ENCODE peak calls at places on chromosomes 3 and 15, in five cellular contexts. T is esophagus muscularis mucosa, Z is breast epithelium, U is prostate gland, B is HL-60. D is an unnamed sample.

GRCh38 chr3:124763644-124764358 is 33.5 kb downstream of the UMPS start:
- DNase-seq in Z (no peak), B (no peak), T (no peak), U (no peak), D (no peak)

GRCh38 chr15:68524753-68525584 is 53.8 kb upstream of the CORO2B start:
- DNase-seq in B (no peak), T (no peak), U (no peak), Z (no peak), D (no peak)

GRCh38 chr3:157464283-157464682 is 27.6 kb downstream of the PTX3 start:
- DNase-seq in Z (no peak), B (no peak), U (no peak), T (no peak), D (no peak)

GRCh38 chr3:191499307-191500125 is 38.6 kb downstream of the PYDC2 start:
- DNase-seq in B (no peak), T (no peak), U (peak; percentile 21), Z (no peak), D (no peak)

GRCh38 chr3:123272547-123272946 is 70.8 kb downstream of the SEC22A start:
- DNase-seq in U (no peak), B (no peak), T (no peak), Z (no peak), D (no peak)

GRCh38 chr3:45943207-45943846 is at the start of gene CXCR6:
- DNase-seq in T (no peak), Z (no peak), U (no peak), B (no peak), D (no peak)

GRCh38 chr15:100972975-100973350 is 53.8 kb downstream of the LRRK1 start:
- DNase-seq in Z (no peak), B (no peak), U (no peak), T (no peak), D (no peak)

GRCh38 chr3:128549283-128550112 is 56.5 kb upstream of the GATA2 start:
- DNase-seq in T (peak; percentile 53), Z (no peak), U (no peak), B (no peak), D (no peak)

GRCh38 chr3:158091526-158091925 is 14.7 kb downstream of the SHOX2 start:
- DNase-seq in B (no peak), Z (no peak), T (no peak), U (no peak), D (no peak)

GRCh38 chr3:192869131-192870027 is 48.3 kb downstream of the MB21D2 start:
- DNase-seq in B (no peak), U (no peak), Z (no peak), T (no peak), D (no peak)

GRCh38 chr3:148092624-148093194 is 605.0 kb upstream of the AGTR1 start:
- DNase-seq in T (no peak), U (no peak), B (no peak), Z (no peak), D (no peak)

GRCh38 chr15:67472957-67473356 is 48.0 kb upstream of the C15orf61 start:
- DNase-seq in Z (no peak), U (no peak), B (no peak), T (no peak), D (no peak)

GRCh38 chr15:68204776-68205557 is at the start of gene CALML4:
- DNase-seq in B (no peak), U (peak; percentile 84), Z (peak; percentile 64), T (no peak), D (no peak)

GRCh38 chr3:8069471-8069870 is 432.2 kb upstream of the LMCD1 start:
- DNase-seq in U (no peak), Z (no peak), T (no peak), B (no peak), D (no peak)

GRCh38 chr3:53221345-53221744 is 34.5 kb downstream of the TKT start:
- DNase-seq in Z (no peak), T (no peak), U (no peak), B (no peak), D (no peak)

GRCh38 chr15:67880651-67881182 is 40.9 kb upstream of the RNU6-1 start:
- DNase-seq in Z (peak; percentile 48), U (peak; percentile 43), B (peak; percentile 79), T (peak; percentile 87), D (no peak)

GRCh38 chr15:44132057-44132456 is 63.0 kb downstream of the FRMD5 start:
- DNase-seq in B (no peak), Z (no peak), U (no peak), T (no peak), D (no peak)

GRCh38 chr3:38609386-38610111 is 39.9 kb downstream of the SCN5A start:
- DNase-seq in Z (no peak), B (no peak), T (no peak), U (no peak), D (no peak)

GRCh38 chr3:102449341-102449740 is 14.5 kb downstream of the ZPLD1 start:
- DNase-seq in U (no peak), B (no peak), Z (no peak), T (no peak), D (no peak)

GRCh38 chr15:80744411-80744810 is 34.8 kb upstream of the CEMIP start:
- DNase-seq in T (no peak), U (no peak), Z (no peak), B (no peak), D (no peak)

GRCh38 chr3:147113293-147114045 is 292.9 kb downstream of the ZIC4 start:
- DNase-seq in T (no peak), B (no peak), Z (no peak), U (no peak), D (no peak)

GRCh38 chr15:72790302-72790955 is 6.9 kb upstream of the ADPGK start:
- DNase-seq in Z (no peak), T (no peak), U (no peak), B (no peak), D (no peak)

GRCh38 chr3:10015476-10015904 is 10.7 kb upstream of the FANCD2 start:
- DNase-seq in U (peak; percentile 65), B (peak; percentile 92), Z (peak; percentile 86), T (peak; percentile 98), D (no peak)

GRCh38 chr3:46566040-46566631 is at the start of gene LRRC2:
- DNase-seq in Z (no peak), B (no peak), T (no peak), U (no peak), D (no peak)

GRCh38 chr3:27134165-27134796 is 234.9 kb downstream of the NEK10 start:
- DNase-seq in B (peak; percentile 6), U (peak; percentile 51), Z (peak; percentile 46), T (no peak), D (peak; percentile 51)

GRCh38 chr3:12656193-12656592 is 7.7 kb downstream of the RAF1 start:
- DNase-seq in B (no peak), T (no peak), Z (no peak), U (no peak), D (no peak)

GRCh38 chr15:87604857-87605446 is 651.6 kb downstream of the NTRK3 start:
- DNase-seq in B (no peak), Z (no peak), T (no peak), U (no peak), D (no peak)

GRCh38 chr3:160038862-160039562 is 50.4 kb downstream of the IL12A start:
- DNase-seq in U (peak; percentile 24), Z (peak; percentile 24), T (no peak), B (no peak), D (no peak)

GRCh38 chr3:119911748-119912147 is 129.8 kb downstream of the NR1I2 start:
- DNase-seq in T (no peak), Z (no peak), U (no peak), B (no peak), D (no peak)

GRCh38 chr3:119913021-119913420 is 131.1 kb downstream of the NR1I2 start:
- DNase-seq in Z (no peak), T (no peak), B (no peak), U (no peak), D (no peak)

GRCh38 chr3:119912220-119912619 is 130.3 kb downstream of the NR1I2 start:
- DNase-seq in T (no peak), U (no peak), B (peak; percentile 12), Z (no peak), D (no peak)
- TF ChIP-seq POLR2AphosphoS5 in T (no peak), U (no peak), B (no peak), Z (no peak), D (no peak)

DNA sequence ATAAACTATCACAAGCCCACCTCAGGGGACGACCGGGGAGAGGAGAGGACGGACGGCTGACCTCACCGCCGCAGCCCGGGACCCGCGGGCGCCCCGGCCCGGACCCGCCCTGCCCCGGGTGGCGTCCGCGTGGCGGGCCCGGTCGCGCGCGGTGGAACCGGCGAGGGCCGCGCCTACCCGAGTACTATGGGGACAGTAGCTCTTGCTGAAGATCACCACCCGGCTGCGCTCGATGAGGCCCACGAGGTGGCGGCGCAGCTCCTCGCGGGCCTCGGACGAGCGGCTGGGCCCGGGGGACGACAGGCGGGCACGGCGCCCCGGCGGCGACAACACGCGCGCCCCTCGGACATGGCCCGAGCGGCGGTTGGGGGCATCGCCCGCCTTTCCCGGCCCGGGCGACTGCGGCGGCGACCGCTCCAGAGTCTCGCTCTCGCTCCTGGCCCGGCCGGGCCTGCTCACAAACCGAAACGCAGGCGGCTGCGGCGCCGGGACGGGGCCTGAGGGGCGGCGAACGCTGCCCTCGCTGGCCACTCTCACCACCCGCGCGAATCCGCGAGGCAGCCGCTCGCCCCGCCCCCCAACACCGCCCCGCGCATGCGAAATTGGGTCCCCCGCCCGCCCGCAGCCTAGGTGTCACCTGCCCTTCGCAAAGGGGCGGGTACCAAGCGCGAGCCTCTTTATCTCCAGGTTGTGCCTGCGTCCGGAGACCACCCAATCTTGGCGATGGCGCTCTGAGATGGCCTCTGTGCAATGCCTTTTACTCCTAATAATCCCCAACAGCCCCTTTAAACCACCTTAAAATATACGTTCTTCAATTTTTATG is at the start of gene TXNRD3:
- DNase-seq in U (peak; percentile 78), T (peak; percentile 93), B (no peak), Z (peak; percentile 70), D (no peak)
- TF ChIP-seq CTCF in U (no peak), T (no peak), B (no peak), Z (no peak), D (peak; percentile 48)

GRCh38 chr3:14725015-14725431 is 50.1 kb downstream of the C3orf20 start:
- DNase-seq in U (no peak), T (no peak), Z (peak; percentile 22), B (no peak), D (no peak)
- TF ChIP-seq POLR2AphosphoS5 in U (no peak), T (peak; percentile 22), Z (peak; percentile 49), B (no peak), D (no peak)

GRCh38 chr3:132261501-132261900 is 55.7 kb upstream of the ACP3 start:
- DNase-seq in T (no peak), U (no peak), B (no peak), Z (no peak), D (no peak)

GRCh38 chr3:132253262-132253878 is 63.8 kb upstream of the ACP3 start:
- DNase-seq in Z (no peak), T (no peak), B (peak; percentile 22), U (peak; percentile 53), D (peak; percentile 41)

GRCh38 chr3:132255041-132255745 is 62.0 kb upstream of the ACP3 start:
- DNase-seq in Z (no peak), U (no peak), B (no peak), T (no peak), D (no peak)

GRCh38 chr3:132254076-132254755 is 63.0 kb upstream of the ACP3 start:
- DNase-seq in U (no peak), Z (no peak), T (no peak), B (no peak), D (no peak)

DNA sequence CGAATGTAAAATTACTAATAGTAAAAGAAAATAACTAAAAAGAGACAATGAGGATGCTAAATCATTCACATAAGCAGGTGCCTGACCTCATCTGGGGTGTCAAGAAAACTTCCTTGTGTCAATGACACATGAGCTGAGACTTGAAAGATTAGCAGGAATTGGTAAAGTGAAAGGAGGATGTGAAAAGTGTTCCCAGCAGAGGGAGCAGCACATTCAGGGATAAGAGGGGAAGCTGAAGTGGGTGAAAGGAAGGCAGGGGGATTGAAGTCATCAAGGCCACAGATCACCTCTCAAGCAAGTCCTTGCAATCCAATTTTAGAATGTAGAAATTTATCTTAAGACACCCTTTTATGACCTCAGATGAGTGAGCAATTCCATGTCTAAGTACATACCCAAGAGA is 60.2 kb upstream of the ACP3 start:
- DNase-seq in B (no peak), T (no peak), Z (peak; percentile 20), U (peak; percentile 50), D (no peak)
- TF ChIP-seq CTCF in B (no peak), T (no peak), Z (no peak), U (peak; percentile 46), D (peak; percentile 64)